ENCODE peak calls at places on chromosomes 3 and 15, in ten cellular contexts. B, Z, T, M, P, J, K, Q, H and O are unnamed samples.

GRCh38 chr15:51130344-51130743 is 35.6 kb upstream of the TNFAIP8L3 start:
- DNase-seq in K (no peak), M (no peak), H (no peak), B (no peak), J (no peak), Q (no peak), P (no peak), T (no peak), Z (no peak), O (no peak)

GRCh38 chr3:13108861-13109260 is 35.6 kb upstream of the IQSEC1 start:
- DNase-seq in J (peak), H (no peak), B (no peak), P (no peak), M (no peak), Q (no peak), T (peak), Z (no peak), K (no peak), O (no peak)

GRCh38 chr3:141070727-141071357 is 19.7 kb downstream of the SPSB4 start:
- DNase-seq in Q (no peak), T (peak), M (no peak), Z (no peak), B (no peak), K (no peak), H (no peak), P (no peak), J (no peak), O (no peak)

GRCh38 chr3:12489832-12490231 is 5.6 kb downstream of the TSEN2 start:
- DNase-seq in Z (no peak), H (no peak), J (no peak), Q (no peak), P (no peak), T (no peak), K (no peak), B (no peak), M (no peak), O (no peak)

GRCh38 chr3:106740116-106740515 is 637.1 kb upstream of the CCDC54 start:
- DNase-seq in B (no peak), Q (no peak), H (no peak), P (no peak), J (no peak), K (no peak), T (no peak), Z (no peak), M (no peak), O (no peak)

GRCh38 chr3:183272142-183272541 is 19.1 kb downstream of the B3GNT5 start:
- DNase-seq in H (no peak), P (no peak), J (no peak), Q (no peak), B (no peak), T (no peak), K (no peak), M (no peak), Z (no peak), O (no peak)

GRCh38 chr3:114582929-114583328 is 289.1 kb downstream of the TIGIT start:
- DNase-seq in B (no peak), Z (no peak), T (no peak), K (no peak), J (no peak), M (no peak), H (no peak), P (no peak), Q (no peak), O (no peak)

GRCh38 chr15:67156426-67156825 is 91.0 kb downstream of the SMAD3 start:
- DNase-seq in H (no peak), P (no peak), M (no peak), Z (no peak), B (no peak), T (no peak), J (no peak), K (no peak), Q (no peak), O (no peak)

GRCh38 chr3:32347286-32348125 is 44.1 kb upstream of the CMTM7 start:
- DNase-seq in J (no peak), P (no peak), B (no peak), M (no peak), Z (no peak), T (no peak), K (no peak), Q (no peak), H (no peak), O (peak)

GRCh38 chr3:30473374-30474051 is 132.9 kb upstream of the TGFBR2 start:
- DNase-seq in T (peak), K (no peak), J (no peak), B (no peak), H (no peak), P (no peak), M (no peak), Q (no peak), Z (peak), O (peak)

GRCh38 chr15:66155065-66155464 is 98.5 kb downstream of the MEGF11 start:
- DNase-seq in P (no peak), J (no peak), M (no peak), Z (no peak), Q (no peak), H (no peak), K (no peak), T (no peak), B (no peak), O (no peak)

GRCh38 chr3:115975353-115975752 is 352.0 kb downstream of the GAP43 start:
- DNase-seq in H (no peak), M (no peak), Z (no peak), Q (no peak), P (peak), J (no peak), T (no peak), K (no peak), B (peak), O (no peak)

GRCh38 chr15:38252481-38253311 is at the start of gene SPRED1:
- DNase-seq in P (no peak), B (peak), J (peak), K (no peak), Q (no peak), M (peak), H (peak), Z (peak), T (peak), O (peak)

GRCh38 chr3:184255291-184256039 is 5.9 kb downstream of the CAMK2N2 start:
- DNase-seq in Q (no peak), M (no peak), B (peak), J (no peak), K (no peak), H (no peak), P (no peak), Z (no peak), T (no peak), O (no peak)

GRCh38 chr3:31533169-31533870 is 595 bp downstream of the STT3B start:
- DNase-seq in B (no peak), M (peak), K (no peak), Q (no peak), T (peak), P (peak), H (peak), Z (peak), J (peak), O (peak)

GRCh38 chr3:145898487-145898886 is 262.5 kb downstream of the PLOD2 start:
- DNase-seq in H (no peak), P (no peak), K (no peak), B (no peak), J (no peak), T (no peak), Z (no peak), M (no peak), Q (no peak), O (no peak)

GRCh38 chr3:133733226-133733625 is 13.0 kb upstream of the TF start:
- DNase-seq in H (no peak), T (no peak), K (peak), Z (no peak), J (no peak), Q (no peak), P (no peak), M (no peak), B (no peak), O (no peak)

GRCh38 chr15:72047020-72047419 is 70.9 kb downstream of the MYO9A start:
- DNase-seq in T (no peak), H (no peak), J (no peak), M (no peak), Z (no peak), K (no peak), B (no peak), Q (no peak), P (no peak), O (no peak)

GRCh38 chr3:147797095-147797494 is 387.9 kb downstream of the ZIC1 start:
- DNase-seq in K (no peak), J (no peak), B (no peak), Q (no peak), Z (no peak), P (no peak), T (no peak), M (no peak), H (no peak), O (no peak)

GRCh38 chr15:96372554-96372953 is 42.1 kb downstream of the NR2F2 start:
- DNase-seq in P (no peak), B (no peak), J (no peak), T (no peak), M (no peak), Q (no peak), Z (no peak), K (no peak), H (no peak), O (no peak)

GRCh38 chr15:57329582-57330367 is 46.5 kb upstream of the CGNL1 start:
- DNase-seq in Q (no peak), P (no peak), M (no peak), J (no peak), H (no peak), K (no peak), B (no peak), T (no peak), Z (no peak), O (no peak)

GRCh38 chr3:81352867-81353266 is 408.6 kb downstream of the GBE1 start:
- DNase-seq in J (no peak), P (no peak), T (no peak), M (no peak), K (no peak), Q (peak), B (no peak), Z (no peak), H (no peak), O (no peak)

GRCh38 chr3:197961582-197961945 is 1.5 kb downstream of the LMLN start:
- DNase-seq in T (no peak), M (no peak), H (no peak), B (no peak), Q (no peak), Z (no peak), P (no peak), K (no peak), J (no peak), O (no peak)

GRCh38 chr3:149934524-149934923 is 36.2 kb downstream of the PFN2 start:
- DNase-seq in B (no peak), J (no peak), Q (no peak), H (no peak), P (no peak), T (peak), M (no peak), K (no peak), Z (peak), O (no peak)

GRCh38 chr15:23912191-23912590 is 225.1 kb upstream of the NDN start:
- DNase-seq in M (no peak), Z (no peak), J (no peak), B (no peak), K (no peak), Q (no peak), T (no peak), H (no peak), P (no peak), O (no peak)

GRCh38 chr15:40594429-40594836 is 384 bp downstream of the KNL1 start:
- DNase-seq in T (peak), K (peak), Z (no peak), Q (peak), M (no peak), J (peak), H (peak), P (peak), B (peak), O (peak)

GRCh38 chr3:119580148-119580760 is 962 bp downstream of the ADPRH start:
- DNase-seq in B (no peak), J (no peak), T (peak), P (peak), K (no peak), H (no peak), Z (peak), M (no peak), Q (no peak), O (no peak)

GRCh38 chr3:32421991-32422859 is 30.6 kb downstream of the CMTM7 start:
- DNase-seq in P (peak), J (peak), K (peak), H (peak), Z (peak), M (peak), Q (peak), T (peak), B (peak), O (peak)

GRCh38 chr15:85024003-85024402 is 42.3 kb downstream of the PDE8A start:
- DNase-seq in K (no peak), Q (no peak), P (no peak), T (no peak), M (no peak), B (no peak), H (no peak), Z (no peak), J (no peak), O (no peak)

GRCh38 chr3:142180761-142181362 is 31.5 kb upstream of the TFDP2 start:
- DNase-seq in J (no peak), T (no peak), Z (peak), M (peak), P (peak), H (no peak), B (peak), K (no peak), Q (peak), O (no peak)

GRCh38 chr3:113304102-113304501 is 92.7 kb downstream of the BOC start:
- DNase-seq in T (no peak), J (no peak), B (no peak), K (no peak), P (no peak), H (no peak), Q (no peak), Z (no peak), M (no peak), O (no peak)

GRCh38 chr3:10015476-10015904 is 10.7 kb upstream of the FANCD2 start:
- DNase-seq in P (no peak), J (no peak), B (no peak), H (peak), Q (no peak), Z (peak), K (peak), M (peak), T (peak), O (peak)

DNA sequence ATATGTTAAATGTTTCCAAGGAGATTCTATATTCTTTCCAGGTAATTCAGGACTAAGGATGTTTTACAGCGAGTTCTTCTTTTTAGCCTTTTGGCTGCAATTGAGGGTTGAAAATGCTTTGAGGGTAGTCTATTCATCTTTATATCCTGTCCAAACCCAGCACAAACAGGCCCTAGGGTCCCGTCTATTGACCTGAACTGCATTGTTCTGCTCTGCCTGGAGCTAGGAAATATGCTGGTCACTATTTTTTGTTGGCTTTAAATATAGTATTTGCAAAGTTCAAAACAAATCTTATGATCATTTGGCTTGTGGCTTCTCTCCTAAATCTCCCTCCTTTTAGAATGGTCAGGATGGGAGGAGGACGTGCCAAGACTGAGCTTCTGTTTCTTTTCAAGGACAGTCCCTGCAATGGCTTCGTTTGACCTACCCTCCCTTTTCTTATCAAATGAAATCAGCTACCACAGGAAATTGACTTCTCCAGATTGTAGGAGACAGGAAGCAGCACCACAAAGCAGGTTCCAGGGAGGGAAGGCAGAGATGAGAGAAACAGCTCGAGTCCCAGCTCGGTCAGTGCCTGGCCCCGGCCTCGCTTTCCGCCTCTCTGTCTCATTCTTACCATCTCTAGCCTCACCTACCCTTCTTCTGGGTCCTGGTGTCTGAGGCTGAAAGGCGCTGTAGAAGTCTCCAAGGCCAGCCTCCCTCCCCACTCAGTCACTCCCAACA is 27.6 kb upstream of the NRROS start:
- DNase-seq in Z (no peak), P (no peak), M (no peak), J (no peak), T (no peak), K (no peak), Q (no peak), B (no peak), H (no peak), O (no peak)
- TF ChIP-seq POLR2A in Z (no peak), P (no peak), M (no peak), J (no peak), T (no peak), K (peak), Q (no peak), B (no peak), H (no peak), O (no peak)

DNA sequence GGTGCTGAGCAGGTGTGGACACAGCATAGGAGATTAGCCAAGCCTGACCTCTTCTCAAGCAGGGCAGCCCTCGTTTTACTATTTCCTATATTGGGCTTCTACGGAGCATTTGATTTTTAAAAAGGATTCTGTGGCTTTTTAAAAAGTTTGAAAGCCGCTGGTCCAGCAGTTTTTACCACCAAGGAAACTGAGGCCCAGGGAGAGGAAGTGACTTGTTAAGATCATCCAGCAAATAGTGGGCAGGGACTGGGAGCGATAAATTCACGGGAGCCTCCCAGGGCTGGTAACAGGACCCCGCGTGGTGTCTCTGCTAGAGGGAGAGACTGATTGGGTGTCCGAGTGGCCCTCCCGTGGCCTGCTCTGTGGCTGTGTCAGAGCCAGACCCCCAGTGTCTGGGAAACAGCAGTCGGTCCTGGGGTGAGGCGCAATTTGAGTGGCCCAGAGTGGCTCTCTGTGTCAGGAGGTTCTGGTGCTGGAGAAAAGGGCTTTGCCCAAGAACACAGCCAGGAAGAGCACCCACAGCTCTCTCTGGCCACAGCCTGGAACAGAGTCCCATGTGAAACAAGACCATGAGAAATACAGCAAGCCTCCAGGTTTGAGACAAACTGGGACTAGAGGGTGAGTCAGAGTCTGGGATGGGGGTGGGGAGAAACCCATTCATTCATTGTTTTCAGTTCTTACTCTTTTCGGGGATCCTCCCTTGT is 4.2 kb downstream of the FURIN start:
- DNase-seq in T (no peak), J (peak), M (no peak), H (no peak), Q (no peak), Z (peak), K (no peak), P (no peak), B (peak), O (no peak)
- TF ChIP-seq POLR2A in T (no peak), J (no peak), M (no peak), H (no peak), Q (no peak), Z (no peak), K (no peak), P (no peak), B (peak), O (no peak)

GRCh38 chr3:129001101-129001816 is at the start of gene EFCC1:
- DNase-seq in Q (no peak), M (no peak), P (no peak), B (no peak), H (peak), J (peak), Z (peak), K (no peak), T (peak), O (peak)
- TF ChIP-seq POLR2A in Q (no peak), M (no peak), P (no peak), B (no peak), H (no peak), J (no peak), Z (peak), K (no peak), T (peak), O (no peak)

DNA sequence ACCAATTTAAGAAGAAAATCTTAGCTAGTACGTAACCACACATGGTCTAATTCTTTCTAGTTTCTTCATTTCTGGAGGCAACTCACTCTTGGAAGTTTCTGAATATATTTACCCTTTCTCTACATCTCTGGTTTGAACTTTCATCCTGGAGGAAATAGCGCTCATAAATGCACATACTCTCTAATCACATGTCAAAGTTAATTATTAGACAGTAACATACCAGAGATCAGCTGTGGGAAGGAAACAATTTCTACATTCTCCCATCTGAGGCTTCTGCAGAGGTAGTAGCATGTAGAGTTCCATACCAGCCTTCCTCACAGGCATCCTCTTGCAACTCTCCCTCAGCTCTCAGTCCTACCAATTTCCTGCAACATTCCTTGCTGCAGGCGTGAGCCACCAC is 132.5 kb downstream of the RBPMS2 start:
- DNase-seq in Z (no peak), M (no peak), B (no peak), P (no peak), Q (no peak), J (no peak), T (no peak), K (no peak), H (no peak), O (no peak)
- TF ChIP-seq POLR2A in Z (no peak), M (no peak), B (no peak), P (no peak), Q (no peak), J (no peak), T (no peak), K (no peak), H (no peak), O (no peak)

GRCh38 chr3:14404396-14405119 is 2.2 kb downstream of the SLC6A6 start:
- DNase-seq in B (no peak), H (no peak), M (peak), Z (no peak), P (no peak), J (peak), Q (no peak), K (no peak), T (no peak), O (no peak)

GRCh38 chr3:14403636-14404395 is 1.4 kb downstream of the SLC6A6 start:
- DNase-seq in Z (peak), Q (no peak), K (no peak), J (peak), H (no peak), T (no peak), P (no peak), M (peak), B (no peak), O (peak)

GRCh38 chr3:14401692-14402303 is 608 bp upstream of the SLC6A6 start:
- DNase-seq in M (no peak), T (no peak), Z (no peak), J (no peak), B (no peak), P (no peak), Q (no peak), H (no peak), K (no peak), O (peak)

GRCh38 chr3:14405120-14405885 is 2.9 kb downstream of the SLC6A6 start:
- DNase-seq in H (no peak), B (no peak), Z (peak), Q (no peak), K (no peak), T (no peak), P (no peak), M (no peak), J (no peak), O (no peak)

DNA sequence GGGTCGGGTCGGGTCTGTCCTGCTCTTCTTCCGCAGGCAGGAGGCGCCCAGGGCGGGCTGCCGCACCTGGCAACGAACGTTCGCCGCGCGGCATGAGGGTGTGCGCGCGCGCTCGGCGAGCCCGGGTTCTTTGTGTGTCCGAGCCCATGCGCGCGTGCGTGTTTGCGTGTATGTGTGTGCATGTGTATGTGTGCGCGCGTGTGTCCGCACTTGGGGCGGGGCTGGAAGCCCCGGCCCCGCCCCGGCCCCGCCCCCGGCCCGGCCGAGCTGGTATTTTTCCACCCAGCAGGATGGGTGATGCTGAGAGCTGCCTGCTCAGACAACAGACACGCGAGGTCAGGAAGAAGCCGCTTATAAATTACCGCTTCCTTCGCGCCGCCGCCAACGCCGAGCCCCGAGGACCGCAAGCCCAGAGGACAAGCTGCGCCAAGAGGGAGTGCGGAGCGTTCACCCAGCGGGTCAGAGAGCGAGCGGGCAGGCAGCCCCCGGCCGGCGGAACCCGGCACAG is at the start of gene SLC6A6:
- DNase-seq in T (peak), Q (peak), B (peak), H (peak), K (peak), J (peak), P (peak), Z (peak), M (peak), O (peak)
- TF ChIP-seq POLR2A in T (no peak), Q (peak), B (peak), H (no peak), K (no peak), J (peak), P (peak), Z (peak), M (no peak), O (peak)